ENCODE peak calls at places on chromosomes 4 and X, in six cellular contexts. O is tibial nerve, Y is SJSA1, F is lower lobe of right lung, X is hepatocyte, B is Panc1. W is an unnamed sample.

GRCh38 chr4:110514889-110515479 is 39.0 kb downstream of the ENPEP start:
- DNase-seq in O (no peak), Y (no peak), F (no peak), X (peak; percentile 39), B (no peak), W (no peak)

GRCh38 chrX:39773923-39774803 is 323.6 kb downstream of the BCOR start:
- DNase-seq in O (no peak), Y (no peak), F (no peak), X (peak; percentile 61), B (no peak), W (no peak)

GRCh38 chrX:96707829-96708228 is 23.2 kb downstream of the DIAPH2 start:
- DNase-seq in O (no peak), Y (no peak), F (no peak), X (no peak), B (no peak), W (no peak)

GRCh38 chr4:188930822-188931221 is 791.6 kb downstream of the TRIML1 start:
- DNase-seq in O (no peak), Y (no peak), F (no peak), X (no peak), B (no peak), W (no peak)

GRCh38 chr4:99100876-99101275 is 12.3 kb upstream of the ADH5 start:
- DNase-seq in O (no peak), Y (no peak), F (no peak), X (no peak), B (no peak), W (no peak)

GRCh38 chr4:140368686-140369085 is 4.8 kb upstream of the SCOC start:
- DNase-seq in O (no peak), Y (no peak), F (no peak), X (no peak), B (no peak), W (no peak)

GRCh38 chrX:105752334-105752733 is 70.0 kb upstream of the NRK start:
- DNase-seq in O (no peak), Y (no peak), F (no peak), X (no peak), B (no peak), W (no peak)

GRCh38 chrX:48695524-48695875 is 1.0 kb upstream of the SUV39H1 start:
- DNase-seq in O (no peak), Y (no peak), F (no peak), X (no peak), B (no peak), W (peak; percentile 22)

GRCh38 chr4:145703850-145704528 is 24.0 kb downstream of the C4orf51 start:
- DNase-seq in O (no peak), Y (no peak), F (no peak), X (peak; percentile 17), B (no peak), W (no peak)

GRCh38 chrX:79570524-79571240 is 203.5 kb upstream of the ITM2A start:
- DNase-seq in O (no peak), Y (no peak), F (no peak), X (no peak), B (no peak), W (no peak)

GRCh38 chr4:148094149-148094548 is 348.1 kb downstream of the NR3C2 start:
- DNase-seq in O (no peak), Y (no peak), F (no peak), X (no peak), B (no peak), W (no peak)

GRCh38 chrX:67604979-67605703 is 61.3 kb downstream of the AR start:
- DNase-seq in O (no peak), Y (peak; percentile 80), F (no peak), X (peak; percentile 25), B (no peak), W (no peak)

GRCh38 chrX:38514014-38514854 is 47.1 kb upstream of the TSPAN7 start:
- DNase-seq in O (no peak), Y (no peak), F (no peak), X (no peak), B (no peak), W (peak; percentile 7)

GRCh38 chrX:103376979-103377324 is 614 bp downstream of the BEX3 start:
- DNase-seq in O (no peak), Y (no peak), F (no peak), X (peak; percentile 46), B (no peak), W (no peak)

GRCh38 chr4:51858605-51859211 is 15.8 kb downstream of the DCUN1D4 start:
- DNase-seq in O (no peak), Y (no peak), F (no peak), X (no peak), B (no peak), W (no peak)

GRCh38 chrX:120736989-120737388 is 107.1 kb upstream of the C1GALT1C1 start:
- DNase-seq in O (no peak), Y (no peak), F (no peak), X (no peak), B (no peak), W (no peak)

GRCh38 chr4:124530464-124531077 is 182.0 kb downstream of the ANKRD50 start:
- DNase-seq in O (no peak), Y (no peak), F (no peak), X (peak; percentile 71), B (no peak), W (no peak)

GRCh38 chr4:88731359-88731758 is 33.7 kb upstream of the NAP1L5 start:
- DNase-seq in O (no peak), Y (no peak), F (no peak), X (no peak), B (no peak), W (no peak)

GRCh38 chr4:114349543-114350175 is 248.9 kb upstream of the UGT8 start:
- DNase-seq in O (no peak), Y (no peak), F (no peak), X (no peak), B (no peak), W (no peak)

GRCh38 chr4:135065366-135065765 is 863.8 kb upstream of the PABPC4L start:
- DNase-seq in O (no peak), Y (no peak), F (no peak), X (no peak), B (no peak), W (no peak)

GRCh38 chr4:20217951-20218350 is 33.8 kb upstream of the SLIT2 start:
- DNase-seq in O (no peak), Y (no peak), F (no peak), X (no peak), B (no peak), W (no peak)

GRCh38 chr4:149371021-149371420 is 444.6 kb downstream of the IQCM start:
- DNase-seq in O (no peak), Y (no peak), F (no peak), X (peak; percentile 72), B (peak; percentile 13), W (no peak)

GRCh38 chrX:150763810-150764209 is 70.6 kb downstream of the MTMR1 start:
- DNase-seq in O (no peak), Y (no peak), F (no peak), X (no peak), B (no peak), W (no peak)

GRCh38 chr4:108473163-108473720 is 147.1 kb upstream of the RPL34 start:
- DNase-seq in O (no peak), Y (no peak), F (no peak), X (no peak), B (no peak), W (no peak)

GRCh38 chr4:166421556-166422156 is 548.6 kb downstream of the TLL1 start:
- DNase-seq in O (no peak), Y (no peak), F (no peak), X (no peak), B (no peak), W (no peak)

GRCh38 chr4:124804584-124804983 is 92.1 kb upstream of the ANKRD50 start:
- DNase-seq in O (no peak), Y (no peak), F (no peak), X (no peak), B (no peak), W (no peak)

GRCh38 chr4:22897520-22898108 is 204.9 kb downstream of the GBA3 start:
- DNase-seq in O (no peak), Y (no peak), F (no peak), X (peak; percentile 57), B (peak; percentile 18), W (no peak)

GRCh38 chrX:80808854-80809493 is 703 bp downstream of the BRWD3 start:
- DNase-seq in O (peak; percentile 5), Y (no peak), F (no peak), X (peak; percentile 30), B (no peak), W (peak; percentile 4)

GRCh38 chrX:45621356-45622041 is 420.8 kb upstream of the DIPK2B start:
- DNase-seq in O (no peak), Y (no peak), F (no peak), X (no peak), B (no peak), W (no peak)

GRCh38 chr4:78601013-78601412 is 49.4 kb downstream of the ANXA3 start:
- DNase-seq in O (no peak), Y (no peak), F (no peak), X (no peak), B (no peak), W (no peak)
- H3K36me3 ChIP-seq in O (no peaks in the 10 kb centered on the region), Y (peaks cover 64% of the 10 kb centered on the region), F (peaks cover 53% of the 10 kb centered on the region), X (no peaks in the 10 kb centered on the region), B (no peaks in the 10 kb centered on the region), W (no peaks in the 10 kb centered on the region)

GRCh38 chr4:37663552-37663951 is 22.6 kb downstream of the RELL1 start:
- DNase-seq in O (no peak), Y (no peak), F (no peak), X (no peak), B (no peak), W (no peak)

GRCh38 chr4:37662861-37663390 is 23.2 kb downstream of the RELL1 start:
- DNase-seq in O (no peak), Y (peak; percentile 49), F (no peak), X (no peak), B (no peak), W (no peak)

GRCh38 chr4:37661643-37662221 is 24.4 kb downstream of the RELL1 start:
- DNase-seq in O (no peak), Y (no peak), F (no peak), X (no peak), B (no peak), W (no peak)

GRCh38 chr4:37664696-37665095 is 21.5 kb downstream of the RELL1 start:
- DNase-seq in O (no peak), Y (no peak), F (no peak), X (no peak), B (no peak), W (no peak)

DNA sequence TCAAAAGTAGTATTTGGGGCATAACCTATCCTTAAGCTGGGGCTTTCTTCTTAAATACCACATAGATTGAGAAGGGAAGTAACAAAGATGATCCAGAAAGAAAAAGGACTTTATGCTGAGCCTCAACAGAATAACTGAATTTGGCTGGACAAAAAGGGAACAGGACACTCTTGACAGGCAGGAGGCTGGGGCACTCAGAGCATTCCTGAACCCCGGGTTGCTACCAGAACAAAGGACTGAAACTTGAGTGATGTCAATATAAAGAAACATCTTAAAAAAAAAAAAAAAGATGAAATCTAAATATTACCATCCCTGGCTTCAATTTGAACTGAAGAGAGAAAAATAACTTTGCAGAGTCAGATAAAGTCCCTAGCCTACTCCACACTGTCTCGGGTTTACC is 23.9 kb downstream of the RELL1 start:
- DNase-seq in O (no peak), Y (no peak), F (no peak), X (no peak), B (no peak), W (no peak)
- H3K4me1 ChIP-seq in O (peaks cover 39% of the 10 kb centered on the region), Y (peaks cover 36% of the 10 kb centered on the region), F (peaks cover 71% of the 10 kb centered on the region), X (peaks cover 49% of the 10 kb centered on the region), B (peaks cover 60% of the 10 kb centered on the region), W (peaks cover 89% of the 10 kb centered on the region)

GRCh38 chr4:2934813-2935761 is 28.1 kb downstream of the NOP14 start:
- DNase-seq in O (peak; percentile 97), Y (peak; percentile 87), F (peak; percentile 96), X (peak; percentile 97), B (no peak), W (peak; percentile 92)
- H3K36me3 ChIP-seq in O (peaks cover 24% of the 10 kb centered on the region), Y (peaks cover 35% of the 10 kb centered on the region), F (peaks cover 50% of the 10 kb centered on the region), X (no peaks in the 10 kb centered on the region), B (no peaks in the 10 kb centered on the region), W (peaks cover 20% of the 10 kb centered on the region)

GRCh38 chr4:3485882-3486555 is 22.9 kb downstream of the DOK7 start:
- DNase-seq in O (no peak), Y (no peak), F (no peak), X (no peak), B (no peak), W (no peak)
- H3K4me1 ChIP-seq in O (no peaks in the 10 kb centered on the region), Y (peaks cover 10% of the 10 kb centered on the region), F (peaks cover 15% of the 10 kb centered on the region), X (peaks cover 13% of the 10 kb centered on the region), B (peaks cover 14% of the 10 kb centered on the region), W (peaks cover 38% of the 10 kb centered on the region)